ENCODE peak calls at places on chromosomes 5 and 9, in nine cellular contexts. K is Right ventricle myocardium inferior, N is SK-N-SH, I is LoVo, Y is progenitor cell of endocrine pancreas, Z is GM03348, R is GM04504, O is kidney glomerular epithelial cell, Q is endothelial cell of umbilical vein. T is an unnamed sample.

GRCh38 chr9:121326130-121326838 is 43.8 kb downstream of the STOM start:
- DNase-seq in K (peak), N (no peak), I (no peak), Y (no peak), Z (peak), R (peak), O (no peak), Q (peak), T (peak)

GRCh38 chr5:16930487-16930886 is 5.6 kb downstream of the MYO10 start:
- DNase-seq in K (no peak), N (no peak), I (no peak), Y (no peak), Z (no peak), R (no peak), O (no peak), Q (no peak), T (no peak)

GRCh38 chr5:108729306-108729645 is 18.4 kb upstream of the FER start:
- DNase-seq in K (no peak), N (no peak), I (no peak), Y (no peak), Z (no peak), R (no peak), O (no peak), Q (no peak), T (no peak)

GRCh38 chr9:92711146-92711545 is 41.2 kb upstream of the IPPK start:
- DNase-seq in K (no peak), N (no peak), I (no peak), Y (no peak), Z (no peak), R (no peak), O (no peak), Q (no peak), T (no peak)

GRCh38 chr5:80238078-80238477 is 17.8 kb downstream of the SERINC5 start:
- DNase-seq in K (no peak), N (no peak), I (no peak), Y (no peak), Z (no peak), R (no peak), O (no peak), Q (no peak), T (no peak)

GRCh38 chr5:154111214-154111613 is 72.4 kb downstream of the MFAP3 start:
- DNase-seq in K (no peak), N (no peak), I (no peak), Y (no peak), Z (no peak), R (no peak), O (no peak), Q (no peak), T (no peak)

GRCh38 chr5:150024241-150024984 is 23.9 kb downstream of the HMGXB3 start:
- DNase-seq in K (no peak), N (no peak), I (no peak), Y (no peak), Z (no peak), R (no peak), O (peak), Q (no peak), T (no peak)

GRCh38 chr9:78021692-78022091 is 9.9 kb downstream of the GNAQ start:
- DNase-seq in K (peak), N (no peak), I (no peak), Y (no peak), Z (no peak), R (no peak), O (peak), Q (peak), T (no peak)

GRCh38 chr9:73215249-73215648 is 63.6 kb downstream of the ANXA1 start:
- DNase-seq in K (no peak), N (no peak), I (no peak), Y (no peak), Z (no peak), R (no peak), O (no peak), Q (no peak), T (no peak)

GRCh38 chr9:135015986-135016640 is 71.4 kb upstream of the OLFM1 start:
- DNase-seq in K (peak), N (no peak), I (no peak), Y (no peak), Z (no peak), R (no peak), O (no peak), Q (no peak), T (no peak)

GRCh38 chr5:62306494-62307363 is 723 bp downstream of the KIF2A start:
- DNase-seq in K (no peak), N (peak), I (peak), Y (peak), Z (peak), R (no peak), O (peak), Q (peak), T (peak)

GRCh38 chr5:150069619-150070276 is 16.6 kb downstream of the CSF1R start:
- DNase-seq in K (no peak), N (no peak), I (no peak), Y (no peak), Z (no peak), R (no peak), O (no peak), Q (no peak), T (no peak)

GRCh38 chr9:127360829-127361228 is 36.1 kb upstream of the SLC2A8 start:
- DNase-seq in K (no peak), N (peak), I (no peak), Y (no peak), Z (no peak), R (no peak), O (no peak), Q (no peak), T (no peak)

T was measured in retina.